ENCODE peak calls at places on chromosomes 6 and 20, in nine cellular contexts. B, Q, Z, I, D, H, P, U and C are unnamed samples.

GRCh38 chr6:97282238-97282725 is 734 bp downstream of the MMS22L start:
- DNase-seq in B (peak; percentile 18), Q (no peak), Z (peak; percentile 15), I (peak; percentile 8), D (no peak), H (no peak), P (no peak), U (peak; percentile 17), C (no peak)

GRCh38 chr6:2751871-2752270 is 1.1 kb upstream of the MYLK4 start:
- DNase-seq in B (no peak), Q (no peak), Z (no peak), I (no peak), D (no peak), H (no peak), P (no peak), U (no peak), C (no peak)

GRCh38 chr20:62054451-62054953 is 11.2 kb downstream of the TAF4 start:
- DNase-seq in B (no peak), Q (no peak), Z (peak; percentile 34), I (no peak), D (no peak), H (no peak), P (no peak), U (no peak), C (no peak)

GRCh38 chr20:44552950-44553908 is 29.1 kb upstream of the PKIG start:
- DNase-seq in B (no peak), Q (no peak), Z (no peak), I (peak; percentile 86), D (no peak), H (peak; percentile 73), P (no peak), U (no peak), C (no peak)

GRCh38 chr6:73525546-73526330 is 4.9 kb upstream of the EEF1A1 start:
- DNase-seq in B (no peak), Q (no peak), Z (no peak), I (no peak), D (no peak), H (no peak), P (no peak), U (no peak), C (no peak)

GRCh38 chr20:46438156-46438750 is 31.8 kb upstream of the ELMO2 start:
- DNase-seq in B (no peak), Q (no peak), Z (peak; percentile 59), I (peak; percentile 87), D (no peak), H (no peak), P (peak; percentile 5), U (peak; percentile 50), C (no peak)

GRCh38 chr6:2976571-2977085 is 5.3 kb upstream of the SERPINB6 start:
- DNase-seq in B (no peak), Q (no peak), Z (no peak), I (peak; percentile 45), D (no peak), H (no peak), P (no peak), U (no peak), C (no peak)

GRCh38 chr20:32536861-32537656 is 48.1 kb downstream of the NOL4L start:
- DNase-seq in B (no peak), Q (peak; percentile 69), Z (peak; percentile 94), I (no peak), D (peak; percentile 66), H (no peak), P (no peak), U (no peak), C (peak; percentile 42)

GRCh38 chr20:18986146-18986830 is 172.7 kb downstream of the SCP2D1 start:
- DNase-seq in B (no peak), Q (no peak), Z (no peak), I (no peak), D (no peak), H (no peak), P (no peak), U (no peak), C (no peak)

GRCh38 chr20:48851579-48851978 is 23.8 kb upstream of the PREX1 start:
- DNase-seq in B (no peak), Q (no peak), Z (no peak), I (no peak), D (no peak), H (no peak), P (no peak), U (no peak), C (no peak)

GRCh38 chr20:3222635-3223600 is 13.6 kb downstream of the ITPA start:
- DNase-seq in B (peak; percentile 78), Q (peak; percentile 21), Z (peak; percentile 20), I (no peak), D (no peak), H (no peak), P (peak; percentile 56), U (peak; percentile 86), C (no peak)

GRCh38 chr6:34836451-34836850 is 44.6 kb downstream of the BLTP3A start:
- DNase-seq in B (no peak), Q (no peak), Z (no peak), I (no peak), D (no peak), H (no peak), P (no peak), U (no peak), C (no peak)

GRCh38 chr6:18823782-18824386 is 436.7 kb downstream of the RNF144B start:
- DNase-seq in B (no peak), Q (peak; percentile 7), Z (peak; percentile 8), I (no peak), D (no peak), H (no peak), P (no peak), U (no peak), C (no peak)

GRCh38 chr6:144310761-144311160 is 25.6 kb downstream of the UTRN start:
- DNase-seq in B (no peak), Q (peak; percentile 36), Z (no peak), I (no peak), D (no peak), H (no peak), P (no peak), U (no peak), C (no peak)

GRCh38 chr6:158521759-158522158 is 38.1 kb upstream of the TMEM181 start:
- DNase-seq in B (no peak), Q (no peak), Z (no peak), I (no peak), D (no peak), H (no peak), P (no peak), U (no peak), C (no peak)

GRCh38 chr6:123659960-123660748 is 23.4 kb upstream of the TRDN start:
- DNase-seq in B (no peak), Q (no peak), Z (no peak), I (no peak), D (no peak), H (no peak), P (no peak), U (no peak), C (no peak)

GRCh38 chr20:14407336-14407735 is 69.9 kb upstream of the FLRT3 start:
- DNase-seq in B (no peak), Q (no peak), Z (no peak), I (no peak), D (no peak), H (no peak), P (no peak), U (no peak), C (no peak)

GRCh38 chr20:4159765-4160490 is 144.6 kb upstream of the RNF24 start:
- DNase-seq in B (no peak), Q (no peak), Z (no peak), I (no peak), D (no peak), H (no peak), P (no peak), U (no peak), C (no peak)

GRCh38 chr6:74946961-74947360 is 258.9 kb downstream of the COL12A1 start:
- DNase-seq in B (no peak), Q (no peak), Z (no peak), I (no peak), D (no peak), H (peak; percentile 32), P (no peak), U (no peak), C (peak; percentile 11)

GRCh38 chr6:15754035-15754705 is 91.3 kb upstream of the DTNBP1 start:
- DNase-seq in B (no peak), Q (no peak), Z (peak; percentile 37), I (peak; percentile 49), D (no peak), H (no peak), P (no peak), U (no peak), C (no peak)

GRCh38 chr6:16437984-16438383 is 199.6 kb downstream of the GMPR start:
- DNase-seq in B (no peak), Q (no peak), Z (no peak), I (no peak), D (no peak), H (no peak), P (no peak), U (no peak), C (no peak)

GRCh38 chr6:73134588-73134987 is 90.7 kb downstream of the KHDC1L start:
- DNase-seq in B (no peak), Q (peak; percentile 11), Z (peak; percentile 59), I (no peak), D (no peak), H (no peak), P (no peak), U (no peak), C (no peak)

GRCh38 chr20:56689318-56689717 is 60.2 kb downstream of the TFAP2C start:
- DNase-seq in B (no peak), Q (no peak), Z (no peak), I (peak; percentile 82), D (no peak), H (no peak), P (no peak), U (no peak), C (no peak)

GRCh38 chr6:17729223-17730077 is 22.7 kb upstream of the NUP153 start:
- DNase-seq in B (no peak), Q (no peak), Z (no peak), I (no peak), D (no peak), H (no peak), P (no peak), U (no peak), C (no peak)

GRCh38 chr6:71482742-71483141 is 194.1 kb downstream of the OGFRL1 start:
- DNase-seq in B (no peak), Q (no peak), Z (no peak), I (no peak), D (no peak), H (no peak), P (no peak), U (no peak), C (no peak)

GRCh38 chr6:170089937-170090335 is 200.9 kb downstream of the DLL1 start:
- DNase-seq in B (no peak), Q (no peak), Z (no peak), I (no peak), D (no peak), H (no peak), P (no peak), U (no peak), C (no peak)

GRCh38 chr6:120147218-120147871 is 797.8 kb upstream of the MAN1A1 start:
- DNase-seq in B (peak; percentile 9), Q (no peak), Z (no peak), I (no peak), D (no peak), H (no peak), P (no peak), U (no peak), C (no peak)

GRCh38 chr6:13814176-13814937 is at the start of gene MCUR1:
- DNase-seq in B (peak; percentile 94), Q (peak; percentile 85), Z (peak; percentile 93), I (peak; percentile 82), D (peak; percentile 76), H (peak; percentile 20), P (peak; percentile 87), U (peak; percentile 97), C (peak; percentile 82)

GRCh38 chr6:143427109-143427817 is 23.2 kb downstream of the ADAT2 start:
- DNase-seq in B (peak; percentile 73), Q (peak; percentile 75), Z (peak; percentile 81), I (peak; percentile 69), D (peak; percentile 48), H (peak; percentile 79), P (peak; percentile 53), U (peak; percentile 72), C (peak; percentile 41)

GRCh38 chr20:58109126-58109880 is 119.2 kb downstream of the ANKRD60 start:
- DNase-seq in B (no peak), Q (no peak), Z (no peak), I (no peak), D (no peak), H (no peak), P (no peak), U (no peak), C (peak; percentile 9)

GRCh38 chr6:125170376-125170775 is 16.8 kb downstream of the TPD52L1 start:
- DNase-seq in B (no peak), Q (no peak), Z (no peak), I (no peak), D (no peak), H (no peak), P (no peak), U (no peak), C (no peak)